ENCODE peak calls at places on chromosomes 4 and X, in nine cellular contexts. B is uterus, S is dorsolateral prefrontal cortex, F is choroid plexus epithelial cell, K is IMR-90, V is GM23338, I is OCI-LY7, T is mesendoderm, C is spleen. D is an unnamed sample.

GRCh38 chrX:154049209-154050112 is 29.8 kb upstream of the IRAK1 start:
- DNase-seq in S (no peak), F (no peak), C (no peak), T (no peak), B (no peak), I (no peak), K (no peak), V (no peak), D (no peak)

GRCh38 chr4:151184523-151185458 is 85.4 kb downstream of the RPS3A start:
- DNase-seq in V (no peak), T (peak), B (no peak), F (peak), S (no peak), C (no peak), I (no peak), K (peak), D (no peak)

GRCh38 chr4:36196145-36196925 is 48.0 kb downstream of the ARAP2 start:
- DNase-seq in F (no peak), I (no peak), T (no peak), S (no peak), K (no peak), B (no peak), C (no peak), V (no peak), D (no peak)

GRCh38 chrX:103464774-103465117 is 54.5 kb downstream of the RAB40A start:
- DNase-seq in B (peak), T (peak), S (peak), C (no peak), V (peak), K (peak), I (peak), F (peak), D (peak)

GRCh38 chr4:80340036-80340435 is 4.5 kb downstream of the CFAP299 start:
- DNase-seq in S (no peak), B (no peak), F (no peak), K (peak), V (no peak), T (no peak), C (no peak), I (no peak), D (no peak)

GRCh38 chrX:103063191-103063845 is 653 bp downstream of the BEX1 start:
- DNase-seq in F (peak), C (no peak), I (no peak), T (peak), V (peak), K (peak), S (peak), B (no peak), D (peak)

GRCh38 chrX:34656842-34657780 is at the start of gene TMEM47:
- DNase-seq in I (no peak), T (peak), K (peak), B (peak), F (peak), S (peak), C (peak), V (peak), D (peak)

GRCh38 chr4:185847352-185848078 is 35.5 kb upstream of the SORBS2 start:
- DNase-seq in T (peak), B (no peak), F (peak), S (no peak), V (peak), I (no peak), C (no peak), K (peak), D (no peak)

GRCh38 chrX:48530736-48531135 is 8.8 kb upstream of the TBC1D25 start:
- DNase-seq in K (no peak), V (no peak), B (no peak), I (no peak), C (no peak), F (no peak), T (no peak), S (no peak), D (no peak)

GRCh38 chr4:123744664-123745290 is 348.2 kb downstream of the SPRY1 start:
- DNase-seq in K (peak), V (no peak), C (no peak), B (peak), I (no peak), T (no peak), F (peak), S (no peak), D (no peak)

GRCh38 chr4:17846256-17846655 is 35.5 kb downstream of the NCAPG start:
- DNase-seq in V (no peak), K (peak), T (no peak), B (no peak), S (no peak), C (no peak), F (peak), I (no peak), D (no peak)

GRCh38 chr4:165330666-165331065 is 3.2 kb downstream of the MSMO1 start:
- DNase-seq in T (no peak), I (no peak), F (no peak), V (no peak), B (no peak), C (no peak), S (no peak), K (no peak), D (no peak)

GRCh38 chr4:159258889-159259560 is 156.1 kb downstream of the RAPGEF2 start:
- DNase-seq in V (no peak), I (no peak), S (no peak), F (no peak), K (no peak), C (no peak), B (no peak), T (no peak), D (no peak)

GRCh38 chr4:57491388-57491787 is 381.2 kb upstream of the IGFBP7 start:
- DNase-seq in F (no peak), V (no peak), B (no peak), K (no peak), C (no peak), S (no peak), T (no peak), I (no peak), D (no peak)

GRCh38 chrX:9315086-9315485 is 149.8 kb upstream of the TBL1X start:
- DNase-seq in I (no peak), S (no peak), C (no peak), B (no peak), V (no peak), T (no peak), K (peak), F (no peak), D (no peak)

GRCh38 chr4:140083320-140083719 is 70.7 kb downstream of the MAML3 start:
- DNase-seq in K (no peak), V (no peak), F (no peak), T (no peak), C (no peak), B (no peak), I (no peak), S (no peak), D (no peak)

GRCh38 chr4:27176881-27177280 is 316.2 kb downstream of the STIM2 start:
- DNase-seq in T (peak), F (no peak), V (no peak), C (no peak), I (no peak), B (no peak), S (no peak), K (no peak), D (no peak)

GRCh38 chr4:111045992-111046391 is 423.1 kb upstream of the PITX2 start:
- DNase-seq in K (no peak), V (peak), T (peak), S (no peak), B (no peak), I (no peak), C (no peak), F (no peak), D (no peak)

GRCh38 chr4:124318292-124318691 is 394.2 kb downstream of the ANKRD50 start:
- DNase-seq in C (no peak), S (no peak), T (no peak), K (no peak), I (no peak), B (no peak), F (no peak), V (no peak), D (no peak)

GRCh38 chrX:53047228-53047627 is 1.4 kb upstream of the GPR173 start:
- DNase-seq in B (no peak), S (no peak), V (peak), I (peak), C (no peak), K (peak), T (no peak), F (no peak), D (no peak)

DNA sequence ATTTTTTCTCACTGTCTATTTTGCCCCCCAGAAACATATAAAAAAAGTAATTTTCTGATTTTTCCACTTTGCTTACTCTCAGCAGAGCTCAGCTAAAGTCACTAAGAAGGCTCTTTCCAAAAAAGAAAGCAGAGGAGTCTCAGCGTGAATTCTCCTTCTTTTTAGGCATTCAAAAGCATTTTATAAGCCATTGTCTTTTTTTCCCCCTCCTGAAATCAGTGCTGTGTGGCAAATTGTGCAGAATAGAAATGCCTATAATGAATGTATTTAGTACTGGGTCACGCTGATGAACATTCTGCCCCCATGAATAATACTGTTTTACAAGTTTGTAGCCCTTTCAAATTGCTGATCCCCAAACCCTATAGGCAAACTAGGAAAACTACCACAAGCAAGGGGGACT is 1.6 kb upstream of the PCDH18 start:
- DNase-seq in V (no peak), C (no peak), K (no peak), T (no peak), B (no peak), F (no peak), I (no peak), S (no peak), D (no peak)
- H3K4me3 ChIP-seq in V (no peak), C (no peak), K (no peak), T (no peak), B (peak), F (peak), I (no peak), S (no peak), D (no peak)

GRCh38 chr4:41990383-41991111 is at the start of gene SLC30A9:
- DNase-seq in T (peak), B (peak), V (peak), F (peak), K (peak), C (peak), I (peak), S (peak), D (peak)

GRCh38 chr4:41991916-41992767 is 1.8 kb downstream of the SLC30A9 start:
- DNase-seq in V (no peak), F (no peak), S (no peak), K (peak), C (no peak), T (no peak), I (no peak), B (no peak), D (no peak)

GRCh38 chr4:41990029-41990382 is 324 bp upstream of the SLC30A9 start:
- DNase-seq in S (no peak), V (no peak), C (no peak), B (no peak), F (peak), I (no peak), T (no peak), K (peak), D (no peak)

GRCh38 chr4:41994461-41994860 is 4.1 kb downstream of the SLC30A9 start:
- DNase-seq in V (peak), T (no peak), I (no peak), B (no peak), S (no peak), C (no peak), K (no peak), F (no peak), D (no peak)

DNA sequence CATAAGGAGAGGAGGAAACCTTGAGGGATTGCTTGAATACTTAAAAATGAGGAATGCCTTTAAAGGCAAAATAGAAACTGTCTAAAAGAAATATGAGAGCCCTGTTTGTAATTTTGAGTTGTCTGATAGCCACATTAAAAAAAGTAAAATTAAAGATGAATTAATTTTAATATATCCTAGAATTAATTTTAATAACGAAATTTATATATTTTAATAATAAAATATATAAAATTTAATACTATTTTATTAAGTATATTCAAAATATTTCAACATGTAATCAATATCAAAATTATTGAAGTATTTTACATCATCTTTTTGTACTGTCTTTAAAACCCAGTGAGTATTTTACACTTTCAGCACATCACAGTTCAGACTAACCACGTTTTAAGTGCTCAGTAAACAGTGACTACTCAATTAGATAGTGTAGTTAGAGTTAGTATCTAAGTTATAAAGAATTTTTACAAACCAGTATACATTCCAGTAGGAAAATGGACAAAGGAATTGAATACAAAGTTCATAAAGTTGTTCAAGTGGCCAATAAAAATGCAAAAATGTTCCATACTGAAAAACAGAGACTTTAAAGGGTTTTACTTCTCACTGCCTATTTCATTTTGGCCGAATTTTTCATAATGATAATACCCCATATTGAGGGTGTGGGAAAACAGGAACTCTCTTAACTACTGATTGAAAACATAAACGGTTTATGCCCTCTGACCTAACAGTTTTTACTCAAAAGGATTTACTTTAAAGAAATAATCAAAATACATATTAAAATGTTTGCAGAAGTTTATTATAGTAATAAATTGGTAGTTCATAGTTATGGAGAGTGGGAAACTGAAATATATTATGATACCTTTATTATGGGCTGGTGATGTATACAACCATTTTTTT is 2.9 kb downstream of the SLC30A9 start:
- DNase-seq in C (no peak), I (no peak), V (no peak), K (no peak), T (no peak), B (no peak), F (no peak), S (no peak), D (no peak)
- H3K4me3 ChIP-seq in C (no peak), I (no peak), V (no peak), K (no peak), T (no peak), B (no peak), F (no peak), S (no peak), D (no peak)

DNA sequence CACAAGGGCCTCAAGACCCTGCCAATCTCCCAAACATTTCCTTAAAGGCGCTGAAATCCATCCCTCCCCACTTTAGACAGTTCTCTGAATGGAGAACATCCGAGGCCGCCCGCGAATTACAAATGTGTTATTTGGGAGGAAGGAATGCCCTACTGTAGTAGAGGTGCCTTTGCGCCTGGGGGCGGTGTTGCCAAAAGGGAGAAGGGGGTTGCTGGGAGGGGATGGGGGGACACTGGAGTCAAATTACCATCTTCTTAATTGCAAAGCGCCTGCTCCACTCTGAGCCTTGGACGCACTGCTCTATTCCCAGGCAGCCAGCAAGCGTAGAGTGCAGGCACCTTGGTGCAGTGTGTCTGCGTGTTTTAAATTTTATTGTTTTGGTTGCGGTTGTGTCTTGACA is 2.7 kb downstream of the TMEM255A start:
- DNase-seq in T (peak), I (no peak), B (peak), S (no peak), V (peak), K (no peak), C (no peak), F (no peak), D (no peak)
- H3K4me3 ChIP-seq in T (no peak), I (no peak), B (no peak), S (no peak), V (peak), K (no peak), C (no peak), F (no peak), D (no peak)

DNA sequence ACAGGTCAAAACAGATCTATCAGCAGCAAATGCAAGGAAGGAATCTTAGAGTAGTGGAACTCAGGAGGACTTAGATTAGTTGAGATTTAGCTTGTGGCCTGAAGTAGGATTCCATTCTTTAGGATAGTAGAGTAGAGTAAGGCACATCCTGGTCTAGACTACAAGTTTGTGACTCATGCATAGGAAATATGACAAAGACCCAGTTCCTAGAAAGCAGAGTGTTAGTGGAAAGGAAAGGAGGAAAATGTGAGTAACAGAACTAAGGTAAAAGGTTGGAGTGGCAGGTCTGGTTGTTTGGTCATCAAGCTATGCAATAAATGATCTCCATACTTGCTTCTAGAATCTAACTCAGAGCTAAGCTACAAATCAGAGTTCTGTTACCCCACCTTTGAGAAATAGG is 595.0 kb downstream of the ACTRT1 start:
- DNase-seq in S (no peak), T (no peak), I (no peak), K (no peak), C (no peak), V (no peak), B (no peak), F (no peak), D (no peak)
- H3K4me3 ChIP-seq in S (no peak), T (no peak), I (no peak), K (no peak), C (no peak), V (no peak), B (no peak), F (no peak), D (no peak)

GRCh38 chr4:53671757-53672156 is 80.5 kb upstream of the LNX1 start:
- DNase-seq in K (no peak), S (no peak), C (no peak), V (no peak), T (no peak), I (no peak), F (no peak), B (no peak), D (no peak)
- H3K4me3 ChIP-seq in K (no peak), S (no peak), C (no peak), V (no peak), T (no peak), I (no peak), F (no peak), B (no peak), D (no peak)

GRCh38 chr4:7000421-7001176 is 42.6 kb upstream of the TADA2B start:
- DNase-seq in C (no peak), I (no peak), V (no peak), B (no peak), T (no peak), S (no peak), K (no peak), F (no peak), D (no peak)
- H3K4me3 ChIP-seq in C (no peak), I (no peak), V (no peak), B (no peak), T (no peak), S (no peak), K (no peak), F (no peak), D (no peak)

DNA sequence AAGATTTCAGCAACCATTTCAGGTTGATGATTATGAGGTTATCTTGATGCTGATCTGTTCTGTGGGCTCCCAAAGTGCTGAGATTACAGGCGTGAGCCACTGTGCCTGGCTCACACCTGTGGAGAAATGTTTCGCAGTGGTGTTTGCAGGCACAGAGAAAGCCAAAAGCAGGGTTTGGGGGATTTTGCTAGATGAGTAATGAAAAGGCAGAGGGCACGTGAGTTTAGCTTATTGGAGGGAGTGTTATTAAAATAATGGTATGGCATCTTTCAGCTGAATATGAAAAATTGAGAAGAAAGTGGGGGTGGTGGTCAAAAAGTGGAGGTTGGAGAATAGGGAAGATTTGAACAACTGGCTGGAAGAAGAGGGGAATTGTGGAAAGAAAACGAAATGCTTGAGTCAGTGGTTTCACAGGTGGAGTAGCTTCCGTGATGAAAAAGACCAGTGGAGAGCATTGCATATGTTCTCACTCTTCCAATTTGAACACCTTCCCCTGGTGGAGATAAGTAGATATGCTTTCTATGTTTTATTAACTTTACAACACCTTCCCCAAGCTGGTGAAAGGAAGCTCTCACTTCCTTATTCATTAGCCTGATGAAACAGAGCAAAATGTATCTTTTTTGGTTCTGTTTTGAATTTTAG is 1.1 kb upstream of the CHST7 start:
- DNase-seq in V (no peak), T (no peak), K (no peak), C (no peak), I (peak), S (no peak), F (no peak), B (no peak), D (no peak)
- H3K4me3 ChIP-seq in V (no peak), T (no peak), K (no peak), C (no peak), I (peak), S (no peak), F (no peak), B (no peak), D (no peak)

GRCh38 chrX:68989865-68990606 is 161.2 kb downstream of the EFNB1 start:
- DNase-seq in B (peak), S (no peak), T (peak), V (peak), F (peak), K (peak), I (no peak), C (no peak), D (peak)
- H3K4me3 ChIP-seq in B (no peak), S (no peak), T (no peak), V (no peak), F (no peak), K (no peak), I (no peak), C (no peak), D (no peak)

GRCh38 chr4:9936128-9936644 is 85.1 kb downstream of the SLC2A9 start:
- DNase-seq in C (no peak), T (no peak), V (no peak), I (no peak), F (no peak), K (no peak), S (no peak), B (no peak), D (no peak)

GRCh38 chr4:9937078-9937477 is 84.2 kb downstream of the SLC2A9 start:
- DNase-seq in B (no peak), V (no peak), C (no peak), F (no peak), K (no peak), S (no peak), T (no peak), I (no peak), D (no peak)

GRCh38 chr4:9933184-9933583 is 88.1 kb downstream of the SLC2A9 start:
- DNase-seq in V (no peak), K (no peak), B (no peak), S (no peak), C (no peak), F (no peak), T (no peak), I (no peak), D (no peak)

GRCh38 chr4:9931196-9931595 is 90.1 kb downstream of the SLC2A9 start:
- DNase-seq in S (no peak), C (no peak), V (no peak), B (no peak), I (no peak), K (no peak), F (no peak), T (no peak), D (no peak)

DNA sequence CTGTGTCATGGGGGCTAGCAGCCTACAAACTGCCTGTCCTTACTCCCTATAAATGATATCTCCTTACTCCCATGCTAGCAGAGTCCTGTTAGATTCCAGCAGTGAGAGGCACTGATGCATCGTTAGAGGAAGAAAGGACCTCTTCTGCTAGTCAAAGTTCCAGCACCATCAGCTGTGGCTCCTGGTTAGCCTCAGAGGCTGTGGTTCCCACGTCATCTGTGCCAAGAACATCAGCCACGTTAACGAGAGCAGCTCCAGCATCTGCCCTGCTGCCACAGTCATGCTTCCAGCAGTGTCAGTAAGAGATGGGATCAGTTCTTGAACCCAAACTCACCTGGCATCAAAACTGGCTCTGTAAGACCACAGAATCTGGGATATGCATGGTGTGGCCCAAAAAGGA is 88.5 kb downstream of the SLC2A9 start:
- DNase-seq in V (no peak), F (no peak), C (no peak), B (no peak), K (no peak), T (no peak), S (no peak), I (no peak), D (no peak)
- H3K4me3 ChIP-seq in V (no peak), F (no peak), C (no peak), B (no peak), K (no peak), T (no peak), S (no peak), I (no peak), D (no peak)